ENCODE peak calls at places on chromosomes 11 and 22, in nine cellular contexts. One of them, this sample, is unnamed.

GRCh38 chr11:1336836-1337646 is 27.6 kb upstream of the TOLLIP start:
- DNase-seq in pancreas: peak; percentile 63
- DNase-seq in PC-9: no peak
- DNase-seq in dorsolateral prefrontal cortex: no peak
- DNase-seq in neural progenitor cell: peak; percentile 69
- DNase-seq in thoracic aorta: no peak
- DNase-seq in uterus: peak; percentile 53
- DNase-seq in GM23338: peak; percentile 59
- DNase-seq in ovary: peak; percentile 76
- DNase-seq in this sample: peak; percentile 43

GRCh38 chr11:131867457-131868257 is 497.2 kb downstream of the NTM start:
- DNase-seq in pancreas: peak; percentile 60
- DNase-seq in PC-9: no peak
- DNase-seq in dorsolateral prefrontal cortex: peak; percentile 82
- DNase-seq in neural progenitor cell: peak; percentile 84
- DNase-seq in thoracic aorta: no peak
- DNase-seq in uterus: peak; percentile 19
- DNase-seq in GM23338: peak; percentile 87
- DNase-seq in ovary: no peak
- DNase-seq in this sample: peak; percentile 63

GRCh38 chr11:122633219-122633829 is 22.2 kb upstream of the UBASH3B start:
- DNase-seq in pancreas: no peak
- DNase-seq in PC-9: peak; percentile 64
- DNase-seq in dorsolateral prefrontal cortex: peak; percentile 64
- DNase-seq in neural progenitor cell: peak; percentile 73
- DNase-seq in thoracic aorta: no peak
- DNase-seq in uterus: no peak
- DNase-seq in GM23338: peak; percentile 73
- DNase-seq in ovary: no peak
- DNase-seq in this sample: peak; percentile 16

GRCh38 chr22:42939941-42940653 is 74.9 kb downstream of the PACSIN2 start:
- DNase-seq in pancreas: peak; percentile 82
- DNase-seq in PC-9: peak; percentile 99
- DNase-seq in dorsolateral prefrontal cortex: no peak
- DNase-seq in neural progenitor cell: no peak
- DNase-seq in thoracic aorta: no peak
- DNase-seq in uterus: no peak
- DNase-seq in GM23338: no peak
- DNase-seq in ovary: no peak
- DNase-seq in this sample: no peak

GRCh38 chr22:48673806-48674500 is 1153.7 kb downstream of the BRD1 start:
- DNase-seq in pancreas: peak; percentile 9
- DNase-seq in PC-9: no peak
- DNase-seq in dorsolateral prefrontal cortex: no peak
- DNase-seq in neural progenitor cell: no peak
- DNase-seq in thoracic aorta: no peak
- DNase-seq in uterus: no peak
- DNase-seq in GM23338: no peak
- DNase-seq in ovary: no peak
- DNase-seq in this sample: no peak

GRCh38 chr11:67368621-67369020 is 4.8 kb downstream of the CLCF1 start:
- DNase-seq in pancreas: no peak
- DNase-seq in PC-9: no peak
- DNase-seq in dorsolateral prefrontal cortex: no peak
- DNase-seq in neural progenitor cell: no peak
- DNase-seq in thoracic aorta: no peak
- DNase-seq in uterus: no peak
- DNase-seq in GM23338: no peak
- DNase-seq in ovary: no peak
- DNase-seq in this sample: no peak

GRCh38 chr22:49395617-49396016 is 432.1 kb downstream of the BRD1 start:
- DNase-seq in pancreas: no peak
- DNase-seq in PC-9: no peak
- DNase-seq in dorsolateral prefrontal cortex: no peak
- DNase-seq in neural progenitor cell: no peak
- DNase-seq in thoracic aorta: no peak
- DNase-seq in uterus: no peak
- DNase-seq in GM23338: no peak
- DNase-seq in ovary: no peak
- DNase-seq in this sample: no peak

GRCh38 chr11:59918987-59919589 is 19.1 kb upstream of the OOSP1 start:
- DNase-seq in pancreas: no peak
- DNase-seq in PC-9: peak; percentile 46
- DNase-seq in dorsolateral prefrontal cortex: no peak
- DNase-seq in neural progenitor cell: peak; percentile 33
- DNase-seq in thoracic aorta: no peak
- DNase-seq in uterus: no peak
- DNase-seq in GM23338: peak; percentile 75
- DNase-seq in ovary: no peak
- DNase-seq in this sample: no peak

GRCh38 chr22:21641417-21641794 is 696 bp upstream of the SDF2L1 start:
- DNase-seq in pancreas: no peak
- DNase-seq in PC-9: peak; percentile 51
- DNase-seq in dorsolateral prefrontal cortex: peak; percentile 29
- DNase-seq in neural progenitor cell: peak; percentile 79
- DNase-seq in thoracic aorta: no peak
- DNase-seq in uterus: no peak
- DNase-seq in GM23338: peak; percentile 68
- DNase-seq in ovary: peak; percentile 51
- DNase-seq in this sample: no peak

GRCh38 chr11:14927146-14927545 is 35.1 kb upstream of the CYP2R1 start:
- DNase-seq in pancreas: no peak
- DNase-seq in PC-9: no peak
- DNase-seq in dorsolateral prefrontal cortex: no peak
- DNase-seq in neural progenitor cell: no peak
- DNase-seq in thoracic aorta: no peak
- DNase-seq in uterus: no peak
- DNase-seq in GM23338: no peak
- DNase-seq in ovary: no peak
- DNase-seq in this sample: no peak

GRCh38 chr22:27835446-27835845 is 33.9 kb upstream of the MN1 start:
- DNase-seq in pancreas: no peak
- DNase-seq in PC-9: no peak
- DNase-seq in dorsolateral prefrontal cortex: no peak
- DNase-seq in neural progenitor cell: no peak
- DNase-seq in thoracic aorta: no peak
- DNase-seq in uterus: no peak
- DNase-seq in GM23338: no peak
- DNase-seq in ovary: peak; percentile 21
- DNase-seq in this sample: no peak

GRCh38 chr22:30420401-30421178 is 5.0 kb upstream of the MTFP1 start:
- DNase-seq in pancreas: no peak
- DNase-seq in PC-9: peak; percentile 97
- DNase-seq in dorsolateral prefrontal cortex: no peak
- DNase-seq in neural progenitor cell: no peak
- DNase-seq in thoracic aorta: no peak
- DNase-seq in uterus: no peak
- DNase-seq in GM23338: no peak
- DNase-seq in ovary: no peak
- DNase-seq in this sample: no peak

GRCh38 chr22:24503137-24503850 is 8.2 kb downstream of the UPB1 start:
- DNase-seq in pancreas: no peak
- DNase-seq in PC-9: peak; percentile 55
- DNase-seq in dorsolateral prefrontal cortex: no peak
- DNase-seq in neural progenitor cell: peak; percentile 66
- DNase-seq in thoracic aorta: no peak
- DNase-seq in uterus: no peak
- DNase-seq in GM23338: peak; percentile 83
- DNase-seq in ovary: peak; percentile 58
- DNase-seq in this sample: peak; percentile 65
- H3K27ac ChIP-seq in pancreas: no peak overlapping the region
- H3K27ac ChIP-seq in PC-9: no peak overlapping the region
- H3K27ac ChIP-seq in dorsolateral prefrontal cortex: no peak overlapping the region
- H3K27ac ChIP-seq in neural progenitor cell: no peak overlapping the region
- H3K27ac ChIP-seq in thoracic aorta: no peak overlapping the region
- H3K27ac ChIP-seq in uterus: no peak overlapping the region
- H3K27ac ChIP-seq in GM23338: no peak overlapping the region
- H3K27ac ChIP-seq in ovary: no peak overlapping the region
- H3K27ac ChIP-seq in this sample: no peak overlapping the region

DNA sequence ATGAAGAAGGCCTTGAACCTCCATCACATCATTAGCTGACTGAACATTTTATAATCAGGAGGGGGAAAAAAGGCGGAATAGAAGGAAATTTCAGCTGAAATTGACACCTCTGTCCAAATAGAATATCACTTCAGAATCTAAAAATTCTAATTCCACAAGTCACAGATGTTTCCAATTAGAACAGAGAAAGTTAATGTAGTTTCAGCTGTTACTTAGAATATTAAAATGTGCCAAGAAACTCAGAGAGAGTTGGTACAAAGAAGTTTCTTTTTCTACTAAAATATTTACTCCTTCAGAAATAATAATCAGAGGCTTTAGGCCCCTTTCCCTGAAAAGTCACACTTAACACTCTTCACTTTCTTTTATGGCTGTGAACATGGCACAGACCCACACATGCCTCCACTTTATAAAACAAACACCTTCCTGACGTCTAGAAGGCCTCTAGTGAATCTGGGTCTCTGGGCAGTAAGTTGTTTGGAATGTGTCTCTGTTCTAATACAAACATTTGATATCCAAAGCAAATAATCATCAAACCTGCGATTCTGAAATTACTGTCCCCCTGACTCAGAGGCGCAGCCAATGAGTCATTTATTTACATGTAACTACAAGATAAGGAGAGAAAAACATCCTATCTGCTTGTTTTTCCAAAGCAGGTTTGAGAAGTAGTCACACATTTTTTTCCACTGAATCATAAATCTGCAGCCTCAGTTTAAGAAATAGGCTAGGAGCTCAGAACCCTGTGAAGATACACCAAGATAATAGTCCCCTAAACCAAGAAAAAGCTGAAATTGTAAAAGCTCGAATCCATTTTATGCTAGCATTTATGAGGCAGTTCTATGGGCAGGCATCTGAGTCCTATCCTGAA is 148.4 kb downstream of the ME3 start:
- DNase-seq in pancreas: peak; percentile 30
- DNase-seq in PC-9: peak; percentile 100
- DNase-seq in dorsolateral prefrontal cortex: no peak
- DNase-seq in neural progenitor cell: no peak
- DNase-seq in thoracic aorta: no peak
- DNase-seq in uterus: no peak
- DNase-seq in GM23338: no peak
- DNase-seq in ovary: no peak
- DNase-seq in this sample: no peak
- H3K27ac ChIP-seq in pancreas: peak overlapping the region; percentile 82
- H3K27ac ChIP-seq in PC-9: peak overlapping the region; percentile 94
- H3K27ac ChIP-seq in dorsolateral prefrontal cortex: no peak overlapping the region
- H3K27ac ChIP-seq in neural progenitor cell: no peak overlapping the region
- H3K27ac ChIP-seq in thoracic aorta: peak overlapping the region; percentile 55
- H3K27ac ChIP-seq in uterus: peak overlapping the region; percentile 94
- H3K27ac ChIP-seq in GM23338: no peak overlapping the region
- H3K27ac ChIP-seq in ovary: peak overlapping the region; percentile 56
- H3K27ac ChIP-seq in this sample: peak overlapping the region; percentile 55

DNA sequence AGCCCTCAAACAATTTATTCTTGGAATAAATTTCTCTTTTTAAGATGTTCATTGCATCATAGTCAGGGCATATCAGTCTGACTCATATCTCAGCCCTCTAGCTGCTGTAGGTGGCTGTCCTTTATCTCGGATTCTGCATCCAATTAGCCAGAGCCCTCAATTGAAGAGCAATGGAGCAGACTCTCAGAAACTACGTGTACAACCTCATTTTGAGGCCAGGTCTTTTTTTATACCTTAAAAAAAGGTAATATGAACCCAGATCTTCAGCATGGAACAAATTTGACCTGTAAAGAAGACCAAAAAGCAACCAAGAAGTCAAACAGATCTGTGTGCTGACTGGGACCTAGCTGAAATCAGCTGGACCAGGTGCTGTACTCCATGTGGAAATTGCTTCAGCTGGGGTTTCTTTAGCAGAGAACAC is 8.7 kb downstream of the OR52A5 start:
- DNase-seq in pancreas: no peak
- DNase-seq in PC-9: no peak
- DNase-seq in dorsolateral prefrontal cortex: no peak
- DNase-seq in neural progenitor cell: no peak
- DNase-seq in thoracic aorta: no peak
- DNase-seq in uterus: no peak
- DNase-seq in GM23338: no peak
- DNase-seq in ovary: no peak
- DNase-seq in this sample: no peak
- H3K27ac ChIP-seq in pancreas: no peak overlapping the region
- H3K27ac ChIP-seq in PC-9: no peak overlapping the region
- H3K27ac ChIP-seq in dorsolateral prefrontal cortex: no peak overlapping the region
- H3K27ac ChIP-seq in neural progenitor cell: no peak overlapping the region
- H3K27ac ChIP-seq in thoracic aorta: no peak overlapping the region
- H3K27ac ChIP-seq in uterus: no peak overlapping the region
- H3K27ac ChIP-seq in GM23338: no peak overlapping the region
- H3K27ac ChIP-seq in ovary: no peak overlapping the region
- H3K27ac ChIP-seq in this sample: no peak overlapping the region

GRCh38 chr11:18455686-18456372 is at the start of gene LDHAL6A:
- DNase-seq in pancreas: no peak
- DNase-seq in PC-9: no peak
- DNase-seq in dorsolateral prefrontal cortex: no peak
- DNase-seq in neural progenitor cell: no peak
- DNase-seq in thoracic aorta: no peak
- DNase-seq in uterus: no peak
- DNase-seq in GM23338: peak; percentile 50
- DNase-seq in ovary: no peak
- DNase-seq in this sample: no peak

GRCh38 chr11:18461909-18462308 is 6.3 kb downstream of the LDHAL6A start:
- DNase-seq in pancreas: no peak
- DNase-seq in PC-9: no peak
- DNase-seq in dorsolateral prefrontal cortex: no peak
- DNase-seq in neural progenitor cell: no peak
- DNase-seq in thoracic aorta: no peak
- DNase-seq in uterus: no peak
- DNase-seq in GM23338: no peak
- DNase-seq in ovary: no peak
- DNase-seq in this sample: no peak

GRCh38 chr11:18463439-18463838 is 7.8 kb downstream of the LDHAL6A start:
- DNase-seq in pancreas: no peak
- DNase-seq in PC-9: no peak
- DNase-seq in dorsolateral prefrontal cortex: no peak
- DNase-seq in neural progenitor cell: no peak
- DNase-seq in thoracic aorta: no peak
- DNase-seq in uterus: no peak
- DNase-seq in GM23338: no peak
- DNase-seq in ovary: no peak
- DNase-seq in this sample: no peak

GRCh38 chr11:18457435-18457834 is 1.8 kb downstream of the LDHAL6A start:
- DNase-seq in pancreas: peak; percentile 43
- DNase-seq in PC-9: peak; percentile 94
- DNase-seq in dorsolateral prefrontal cortex: no peak
- DNase-seq in neural progenitor cell: no peak
- DNase-seq in thoracic aorta: no peak
- DNase-seq in uterus: no peak
- DNase-seq in GM23338: no peak
- DNase-seq in ovary: no peak
- DNase-seq in this sample: no peak

GRCh38 chr11:18459634-18460033 is 4.0 kb downstream of the LDHAL6A start:
- DNase-seq in pancreas: no peak
- DNase-seq in PC-9: no peak
- DNase-seq in dorsolateral prefrontal cortex: no peak
- DNase-seq in neural progenitor cell: no peak
- DNase-seq in thoracic aorta: no peak
- DNase-seq in uterus: no peak
- DNase-seq in GM23338: no peak
- DNase-seq in ovary: no peak
- DNase-seq in this sample: no peak
- H3K27ac ChIP-seq in pancreas: no peak overlapping the region
- H3K27ac ChIP-seq in PC-9: no peak overlapping the region
- H3K27ac ChIP-seq in dorsolateral prefrontal cortex: no peak overlapping the region
- H3K27ac ChIP-seq in neural progenitor cell: no peak overlapping the region
- H3K27ac ChIP-seq in thoracic aorta: no peak overlapping the region
- H3K27ac ChIP-seq in uterus: no peak overlapping the region
- H3K27ac ChIP-seq in GM23338: no peak overlapping the region
- H3K27ac ChIP-seq in ovary: no peak overlapping the region
- H3K27ac ChIP-seq in this sample: no peak overlapping the region